ENCODE peak calls at places on chromosome 15, in four cellular contexts. One of them, this sample, is unnamed. For H3K4me1, the result is how much of the 10 kb centered on the place peaks cover.

GRCh38 chr15:101006931-101007687 is 88.0 kb downstream of the LRRK1 start:
- DNase-seq in heart right ventricle: peak
- DNase-seq in heart left ventricle: peak
- DNase-seq in pancreas: peak
- DNase-seq in this sample: peak

GRCh38 chr15:58410353-58410752 is 21.4 kb upstream of the LIPC start:
- DNase-seq in pancreas: no peak
- DNase-seq in heart left ventricle: no peak
- DNase-seq in heart right ventricle: no peak
- DNase-seq in this sample: no peak

GRCh38 chr15:63063164-63063756 is 20.7 kb downstream of the TPM1 start:
- DNase-seq in heart right ventricle: no peak
- DNase-seq in pancreas: no peak
- DNase-seq in heart left ventricle: no peak
- DNase-seq in this sample: no peak

GRCh38 chr15:67741313-67741712 is 84.0 kb upstream of the SKOR1 start:
- DNase-seq in heart right ventricle: no peak
- DNase-seq in heart left ventricle: no peak
- DNase-seq in pancreas: no peak
- DNase-seq in this sample: no peak

GRCh38 chr15:78718257-78718656 is 77.2 kb upstream of the CHRNB4 start:
- DNase-seq in heart right ventricle: no peak
- DNase-seq in pancreas: no peak
- DNase-seq in heart left ventricle: no peak
- DNase-seq in this sample: no peak

GRCh38 chr15:22846073-22846472 is 7.6 kb downstream of the NIPA2 start:
- DNase-seq in heart right ventricle: no peak
- DNase-seq in heart left ventricle: no peak
- DNase-seq in pancreas: no peak
- DNase-seq in this sample: no peak

GRCh38 chr15:73146419-73146818 is 94.2 kb downstream of the NEO1 start:
- DNase-seq in pancreas: no peak
- DNase-seq in heart left ventricle: no peak
- DNase-seq in heart right ventricle: no peak
- DNase-seq in this sample: no peak

GRCh38 chr15:93017521-93017920 is 71.5 kb downstream of the RGMA start:
- DNase-seq in heart left ventricle: no peak
- DNase-seq in heart right ventricle: no peak
- DNase-seq in pancreas: no peak
- DNase-seq in this sample: no peak

GRCh38 chr15:85374831-85375230 is 5.6 kb upstream of the AKAP13 start:
- DNase-seq in heart left ventricle: no peak
- DNase-seq in pancreas: no peak
- DNase-seq in heart right ventricle: no peak
- DNase-seq in this sample: no peak

GRCh38 chr15:80615783-80616391 is 79.2 kb upstream of the ABHD17C start:
- DNase-seq in heart right ventricle: peak
- DNase-seq in pancreas: peak
- DNase-seq in heart left ventricle: peak
- DNase-seq in this sample: peak

GRCh38 chr15:80620931-80621330 is 74.2 kb upstream of the ABHD17C start:
- DNase-seq in pancreas: no peak
- DNase-seq in heart left ventricle: no peak
- DNase-seq in heart right ventricle: no peak
- DNase-seq in this sample: no peak

GRCh38 chr15:80618666-80619481 is 76.2 kb upstream of the ABHD17C start:
- DNase-seq in pancreas: no peak
- DNase-seq in heart left ventricle: no peak
- DNase-seq in heart right ventricle: no peak
- DNase-seq in this sample: no peak

GRCh38 chr15:80620141-80620540 is 75.0 kb upstream of the ABHD17C start:
- DNase-seq in pancreas: no peak
- DNase-seq in heart left ventricle: no peak
- DNase-seq in heart right ventricle: no peak
- DNase-seq in this sample: no peak

GRCh38 chr15:80619677-80620076 is 75.4 kb upstream of the ABHD17C start:
- DNase-seq in heart right ventricle: no peak
- DNase-seq in pancreas: no peak
- DNase-seq in heart left ventricle: no peak
- DNase-seq in this sample: no peak
- TF ChIP-seq CTCF in heart right ventricle: no peak
- TF ChIP-seq CTCF in pancreas: no peak
- TF ChIP-seq CTCF in heart left ventricle: peak
- TF ChIP-seq CTCF in this sample: peak

GRCh38 chr15:90596943-90597342 is 67.2 kb downstream of the CRTC3 start:
- DNase-seq in heart right ventricle: no peak
- DNase-seq in pancreas: no peak
- DNase-seq in heart left ventricle: no peak
- DNase-seq in this sample: no peak
- H3K4me1 ChIP-seq in heart right ventricle: under half
- H3K4me1 ChIP-seq in pancreas: under half
- H3K4me1 ChIP-seq in heart left ventricle: under half
- H3K4me1 ChIP-seq in this sample: under half

DNA sequence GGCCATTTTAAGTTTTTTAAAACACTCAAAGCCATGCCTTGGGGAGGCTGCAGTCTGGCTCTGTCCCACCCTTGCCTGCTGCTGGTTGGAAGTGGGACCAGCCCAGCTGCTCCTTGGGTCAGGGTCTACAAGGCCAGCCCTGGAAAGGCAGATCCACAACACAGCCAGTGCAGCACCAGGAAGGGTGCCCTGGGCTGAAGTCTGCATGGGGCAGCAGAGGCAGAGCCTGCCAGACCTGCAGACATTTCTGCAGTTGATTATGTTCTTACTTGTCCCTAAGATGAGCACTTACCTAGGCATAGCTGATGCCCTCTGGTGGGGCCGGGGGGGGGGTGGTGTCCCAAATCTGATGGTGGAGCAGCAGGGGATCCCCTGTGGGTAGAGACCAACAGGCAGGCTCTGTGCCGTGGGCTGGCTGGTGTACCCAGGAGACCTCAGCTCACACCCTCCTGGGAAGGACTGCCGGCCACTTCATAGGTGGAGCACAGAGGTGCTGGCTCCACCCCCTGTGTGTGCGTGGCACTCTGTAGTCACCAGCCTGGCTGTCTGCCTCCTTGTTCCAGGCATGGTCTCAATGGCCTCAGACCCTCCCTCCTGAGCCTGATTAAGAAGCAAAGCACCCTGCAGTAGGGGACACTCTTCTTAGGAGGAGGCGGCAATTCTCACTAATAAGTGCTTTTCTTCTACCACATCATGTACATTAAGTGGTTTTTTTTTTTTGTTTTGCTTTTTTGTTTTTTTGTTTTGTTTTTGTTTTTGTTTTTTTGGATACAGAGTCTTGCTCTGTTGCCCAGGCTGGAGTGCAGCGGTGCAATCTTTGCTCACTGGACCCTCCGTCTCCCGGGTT is 97.4 kb upstream of the KLF13 start:
- DNase-seq in pancreas: no peak
- DNase-seq in heart left ventricle: no peak
- DNase-seq in heart right ventricle: no peak
- DNase-seq in this sample: no peak
- H3K27ac ChIP-seq in pancreas: no peak
- H3K27ac ChIP-seq in heart left ventricle: no peak
- H3K27ac ChIP-seq in heart right ventricle: no peak
- H3K27ac ChIP-seq in this sample: no peak

GRCh38 chr15:65835452-65835851 is 33.8 kb upstream of the RAB11A start:
- DNase-seq in pancreas: no peak
- DNase-seq in heart right ventricle: no peak
- DNase-seq in heart left ventricle: no peak
- DNase-seq in this sample: no peak

GRCh38 chr15:65833501-65834220 is 35.6 kb upstream of the RAB11A start:
- DNase-seq in pancreas: peak
- DNase-seq in heart left ventricle: no peak
- DNase-seq in heart right ventricle: no peak
- DNase-seq in this sample: peak

GRCh38 chr15:65834603-65835282 is 34.5 kb upstream of the RAB11A start:
- DNase-seq in heart left ventricle: no peak
- DNase-seq in heart right ventricle: no peak
- DNase-seq in pancreas: no peak
- DNase-seq in this sample: no peak

GRCh38 chr15:65829150-65829764 is 37.2 kb upstream of the DENND4A start:
- DNase-seq in heart right ventricle: no peak
- DNase-seq in pancreas: no peak
- DNase-seq in heart left ventricle: no peak
- DNase-seq in this sample: no peak

GRCh38 chr15:65832549-65833364 is 36.5 kb upstream of the RAB11A start:
- DNase-seq in heart left ventricle: peak
- DNase-seq in heart right ventricle: peak
- DNase-seq in pancreas: peak
- DNase-seq in this sample: peak
- TF ChIP-seq CTCF in heart left ventricle: no peak
- TF ChIP-seq CTCF in heart right ventricle: no peak
- TF ChIP-seq CTCF in pancreas: no peak
- TF ChIP-seq CTCF in this sample: peak

DNA sequence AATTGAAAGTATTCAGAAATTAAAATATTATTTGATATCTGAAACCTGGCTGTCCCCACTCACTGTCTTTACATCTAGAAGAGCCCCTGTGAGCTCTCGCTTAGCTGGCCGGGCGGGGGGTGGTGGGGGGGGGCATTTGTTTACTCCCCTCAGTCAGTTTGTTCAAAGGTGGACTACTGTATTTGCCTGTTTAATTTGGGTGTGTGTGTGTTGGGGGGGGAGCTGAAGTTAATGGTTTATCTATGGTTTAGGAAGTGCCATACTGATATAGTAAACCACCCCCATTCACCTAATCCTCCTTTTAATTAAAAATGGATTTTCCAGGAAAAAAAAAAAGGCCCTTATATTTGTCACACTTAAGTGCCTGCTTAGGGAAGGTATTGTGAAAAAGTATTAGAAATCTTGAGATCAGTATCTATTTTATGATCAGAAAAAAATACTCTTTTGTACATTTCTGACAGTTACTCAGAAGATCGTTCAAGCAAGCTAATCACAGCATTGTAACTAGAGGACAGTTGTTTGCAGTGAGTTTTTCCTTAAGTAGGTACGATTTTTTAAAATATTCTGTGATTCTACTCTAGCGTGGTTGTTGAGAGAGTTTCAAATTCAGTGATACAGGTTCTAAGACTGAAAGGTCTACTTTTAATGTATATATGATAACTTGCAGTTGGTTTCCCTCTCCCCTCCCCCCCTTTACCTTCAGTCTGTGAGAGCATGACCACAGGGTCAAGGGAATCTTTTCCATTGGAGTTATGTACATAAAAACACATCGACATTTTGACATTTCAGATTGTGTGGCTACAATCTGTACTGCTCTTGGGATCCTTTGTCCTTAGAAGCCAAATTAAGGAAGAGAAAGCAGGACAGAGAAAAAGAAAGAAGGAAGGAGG is 8.5 kb downstream of the NR2F2 start:
- DNase-seq in pancreas: no peak
- DNase-seq in heart right ventricle: no peak
- DNase-seq in heart left ventricle: no peak
- DNase-seq in this sample: no peak
- H3K4me1 ChIP-seq in pancreas: under half
- H3K4me1 ChIP-seq in heart right ventricle: under half
- H3K4me1 ChIP-seq in heart left ventricle: under half
- H3K4me1 ChIP-seq in this sample: under half

GRCh38 chr15:70726753-70727152 is 36.6 kb downstream of the UACA start:
- DNase-seq in pancreas: no peak
- DNase-seq in heart left ventricle: no peak
- DNase-seq in heart right ventricle: no peak
- DNase-seq in this sample: no peak
- H3K27ac ChIP-seq in pancreas: no peak
- H3K27ac ChIP-seq in heart left ventricle: no peak
- H3K27ac ChIP-seq in heart right ventricle: no peak
- H3K27ac ChIP-seq in this sample: no peak

This sample was measured in kidney.